ENCODE peak calls at places on chromosomes 1 and 21, in six cellular contexts. D is IMR-90, G is A549, C is GM12878, Z is K562, T is HepG2. P is an unnamed sample.

GRCh38 chr1:27607239-27607804 is 3.4 kb upstream of the AHDC1 start:
- DNase-seq in T (peak), C (no peak), Z (peak), G (no peak), D (no peak), P (no peak)

GRCh38 chr1:98046031-98046641 is 125.3 kb upstream of the DPYD start:
- DNase-seq in D (peak), C (no peak), T (no peak), Z (no peak), G (no peak), P (no peak)

GRCh38 chr1:31238612-31238985 is 1.1 kb downstream of the NKAIN1 start:
- DNase-seq in Z (no peak), G (no peak), C (no peak), T (no peak), D (no peak), P (no peak)

GRCh38 chr1:39391741-39392679 is 99.4 kb upstream of the BMP8A start:
- DNase-seq in T (peak), C (no peak), D (peak), Z (peak), G (peak), P (peak)

GRCh38 chr1:220336391-220337065 is 64.3 kb upstream of the RAB3GAP2 start:
- DNase-seq in D (no peak), T (no peak), G (no peak), C (no peak), Z (no peak), P (no peak)

GRCh38 chr1:101112051-101112770 is 86.6 kb upstream of the DPH5 start:
- DNase-seq in D (no peak), Z (peak), C (peak), G (no peak), T (no peak), P (no peak)

GRCh38 chr1:6962956-6963915 is 178.0 kb downstream of the CAMTA1 start:
- DNase-seq in Z (peak), T (no peak), D (no peak), C (peak), G (peak), P (peak)

GRCh38 chr21:43797925-43798715 is 8.7 kb downstream of the RRP1 start:
- DNase-seq in C (no peak), G (no peak), T (no peak), D (no peak), Z (no peak), P (no peak)

GRCh38 chr1:220926146-220926545 is 46.9 kb downstream of the HLX start:
- DNase-seq in G (no peak), T (no peak), Z (no peak), C (no peak), D (peak), P (no peak)

GRCh38 chr1:216723274-216723780 is at the start of gene ESRRG:
- DNase-seq in D (peak), G (no peak), T (peak), C (no peak), Z (no peak), P (peak)

GRCh38 chr1:181251001-181251712 is 162.7 kb downstream of the IER5 start:
- DNase-seq in Z (no peak), T (no peak), G (peak), D (peak), C (no peak), P (no peak)

GRCh38 chr1:62367005-62367547 is 47.8 kb upstream of the KANK4 start:
- DNase-seq in C (no peak), Z (no peak), D (no peak), G (no peak), T (no peak), P (no peak)

GRCh38 chr1:235708390-235708962 is 58.9 kb upstream of the GNG4 start:
- DNase-seq in D (peak), Z (no peak), C (no peak), G (peak), T (peak), P (no peak)

GRCh38 chr1:1434131-1434811 is 1.2 kb upstream of the VWA1 start:
- DNase-seq in D (no peak), Z (peak), G (no peak), C (no peak), T (peak), P (no peak)

GRCh38 chr1:37808369-37809319 is 636 bp upstream of the YRDC start:
- DNase-seq in D (peak), Z (peak), C (no peak), G (peak), T (no peak), P (peak)

GRCh38 chr1:94597701-94598100 is 56.1 kb upstream of the F3 start:
- DNase-seq in T (no peak), D (peak), Z (no peak), G (no peak), C (no peak), P (no peak)

GRCh38 chr1:28078680-28079626 is 9.5 kb downstream of the EYA3 start:
- DNase-seq in G (no peak), D (peak), T (peak), C (no peak), Z (no peak), P (no peak)

GRCh38 chr1:98179159-98179558 is 258.3 kb upstream of the DPYD start:
- DNase-seq in C (no peak), G (no peak), T (no peak), Z (no peak), D (no peak), P (no peak)

GRCh38 chr1:153941826-153942725 is 4.4 kb downstream of the DENND4B start:
- DNase-seq in T (no peak), G (no peak), D (no peak), Z (no peak), C (no peak), P (no peak)

GRCh38 chr1:20733361-20733975 is 965 bp upstream of the SH2D5 start:
- DNase-seq in Z (no peak), C (no peak), G (no peak), D (no peak), T (no peak), P (no peak)
- TF ChIP-seq BHLHE40 in Z (no peak), C (no peak), G (no peak), D (no peak), T (no peak), P (no peak)

GRCh38 chr21:31132574-31133242 is 94.4 kb upstream of the KRTAP19-8 start:
- DNase-seq in D (peak), Z (no peak), C (peak), G (no peak), T (no peak), P (no peak)
- TF ChIP-seq BHLHE40 in D (no peak), Z (no peak), C (no peak), G (no peak), T (no peak), P (no peak)

GRCh38 chr1:116912846-116913245 is 3.1 kb downstream of the PTGFRN start:
- DNase-seq in Z (no peak), C (no peak), D (no peak), T (no peak), G (no peak), P (no peak)
- TF ChIP-seq BHLHE40 in Z (no peak), C (no peak), D (no peak), T (no peak), G (no peak), P (no peak)

GRCh38 chr1:88394958-88395357 is 289.1 kb upstream of the PKN2 start:
- DNase-seq in T (no peak), G (no peak), C (no peak), D (no peak), Z (no peak), P (no peak)
- TF ChIP-seq BHLHE40 in T (no peak), G (no peak), C (no peak), D (no peak), Z (no peak), P (no peak)

GRCh38 chr1:65172936-65173335 is 24.9 kb downstream of the AK4 start:
- DNase-seq in G (no peak), T (no peak), C (no peak), Z (no peak), D (no peak), P (no peak)
- TF ChIP-seq BHLHE40 in G (no peak), T (no peak), C (no peak), Z (no peak), D (no peak), P (no peak)

DNA sequence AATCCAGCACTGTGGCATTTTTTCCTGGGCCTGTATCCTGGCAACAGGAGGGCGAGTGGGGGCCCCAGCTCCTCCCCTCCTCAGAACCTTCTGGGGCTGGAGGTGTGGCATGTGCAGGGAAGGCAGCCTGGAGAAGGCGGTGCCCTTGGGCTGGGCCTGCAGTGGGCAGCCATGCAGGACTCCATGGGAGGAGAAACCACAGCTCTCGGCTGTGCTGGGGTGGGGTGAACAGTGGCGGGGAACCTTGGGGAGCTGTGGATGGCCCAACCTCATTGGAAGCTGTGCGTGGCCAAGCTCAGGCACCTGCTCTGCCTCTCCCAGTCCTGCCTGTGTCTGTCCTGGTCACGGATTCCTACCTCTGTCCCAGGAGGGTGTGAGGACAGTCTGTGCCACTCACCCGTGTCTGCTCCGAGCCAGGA is 15.7 kb downstream of the COL18A1 start:
- DNase-seq in Z (no peak), G (no peak), C (no peak), D (no peak), T (no peak), P (no peak)
- TF ChIP-seq BHLHE40 in Z (no peak), G (no peak), C (no peak), D (no peak), T (no peak), P (no peak)

DNA sequence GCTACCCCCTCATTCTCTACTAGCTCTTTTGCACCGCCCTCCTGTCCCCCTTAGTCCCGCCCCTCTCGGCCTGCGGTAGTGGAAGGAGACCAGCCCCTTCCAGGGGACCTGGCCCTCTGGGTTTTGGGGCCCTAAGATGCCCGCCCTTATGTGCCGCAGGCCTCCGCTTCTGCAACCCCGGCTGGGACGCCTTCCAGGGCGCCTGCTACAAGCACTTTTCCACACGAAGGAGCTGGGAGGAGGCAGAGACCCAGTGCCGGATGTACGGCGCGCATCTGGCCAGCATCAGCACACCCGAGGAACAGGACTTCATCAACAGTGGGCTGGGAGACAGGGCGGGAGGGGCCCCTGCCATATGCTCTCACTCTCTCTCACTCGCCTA is 14.9 kb downstream of the BCAN start:
- DNase-seq in T (no peak), Z (no peak), D (no peak), G (no peak), C (no peak), P (no peak)
- TF ChIP-seq BHLHE40 in T (no peak), Z (no peak), D (no peak), G (no peak), C (no peak), P (no peak)

GRCh38 chr1:91555821-91556531 is 55.3 kb downstream of the CDC7 start:
- DNase-seq in D (peak), T (no peak), C (no peak), G (no peak), Z (peak), P (no peak)
- TF ChIP-seq BHLHE40 in D (peak), T (no peak), C (peak), G (no peak), Z (peak), P (no peak)

P was measured in HEK293T.